ENCODE peak calls at places on chromosomes 11 and 22, in ten cellular contexts. M is PC-3; V is lung; I is HCT116; H is neuronal stem cell; A is colonic mucosa; B is CD8-positive, alpha-beta memory T cell; N is fibroblast of lung; W is uterus; O is epithelial cell of prostate. Q is an unnamed sample.
A peak's percentile ranks its signal among the peaks of the same experiment; 100 is the strongest.

GRCh38 chr11:72762641-72763304 is 10.6 kb upstream of the ARAP1 start:
- DNase-seq in W (no peak), O (no peak), N (no peak), V (no peak), I (no peak), A (no peak), H (no peak), B (no peak), M (no peak), Q (no peak)

GRCh38 chr11:122138759-122139594 is 23.0 kb upstream of the BLID start:
- DNase-seq in O (no peak), I (no peak), V (no peak), H (no peak), N (no peak), A (no peak), M (peak; percentile 44), W (no peak), B (no peak), Q (no peak)

GRCh38 chr11:126592496-126593410 is 237.3 kb downstream of the ST3GAL4 start:
- DNase-seq in B (no peak), W (no peak), O (no peak), M (no peak), N (no peak), I (no peak), H (no peak), A (no peak), V (no peak), Q (no peak)

GRCh38 chr11:36012979-36013378 is 69.1 kb downstream of the LDLRAD3 start:
- DNase-seq in H (no peak), I (no peak), M (no peak), B (no peak), N (peak; percentile 75), W (no peak), A (no peak), V (no peak), O (no peak), Q (peak; percentile 83)

GRCh38 chr11:23232652-23233051 is 372.4 kb upstream of the CCDC179 start:
- DNase-seq in W (no peak), O (no peak), B (no peak), M (no peak), H (no peak), V (no peak), I (no peak), A (no peak), N (no peak), Q (no peak)

GRCh38 chr11:111259871-111260270 is 14.3 kb downstream of the POU2AF2 start:
- DNase-seq in O (no peak), A (no peak), H (no peak), W (no peak), I (no peak), N (no peak), M (peak; percentile 21), V (no peak), B (no peak), Q (no peak)

GRCh38 chr11:131491503-131491902 is 121.1 kb downstream of the NTM start:
- DNase-seq in M (no peak), W (no peak), B (no peak), H (no peak), V (no peak), A (no peak), I (no peak), O (no peak), N (peak; percentile 15), Q (no peak)

GRCh38 chr11:47611240-47611863 is 17.1 kb upstream of the C1QTNF4 start:
- DNase-seq in I (no peak), V (no peak), W (no peak), A (no peak), B (no peak), H (no peak), N (no peak), O (no peak), M (no peak), Q (no peak)

GRCh38 chr11:116649268-116649667 is 123.5 kb downstream of the BUD13 start:
- DNase-seq in B (no peak), W (no peak), V (no peak), N (no peak), I (no peak), M (no peak), O (no peak), H (no peak), A (peak; percentile 5), Q (no peak)

GRCh38 chr11:29534831-29535230 is 482.0 kb downstream of the KCNA4 start:
- DNase-seq in V (no peak), N (no peak), H (no peak), O (no peak), W (no peak), I (no peak), A (no peak), B (no peak), M (peak; percentile 21), Q (no peak)

GRCh38 chr11:75596914-75597313 is 34.9 kb downstream of the SERPINH1 start:
- DNase-seq in B (no peak), O (no peak), W (no peak), N (no peak), H (no peak), M (no peak), V (no peak), A (no peak), I (no peak), Q (no peak)

GRCh38 chr22:42742940-42743339 is 22.3 kb upstream of the A4GALT start:
- DNase-seq in N (no peak), I (no peak), O (no peak), H (no peak), W (peak; percentile 40), B (no peak), M (no peak), V (no peak), A (no peak), Q (no peak)

GRCh38 chr11:35367491-35367890 is 51.9 kb downstream of the SLC1A2 start:
- DNase-seq in W (peak; percentile 34), M (peak; percentile 44), V (no peak), A (no peak), O (no peak), N (peak; percentile 88), H (no peak), B (no peak), I (no peak), Q (no peak)

GRCh38 chr11:24253237-24253760 is 243.6 kb upstream of the LUZP2 start:
- DNase-seq in M (no peak), V (no peak), H (no peak), N (no peak), A (no peak), W (no peak), B (no peak), I (no peak), O (no peak), Q (no peak)

GRCh38 chr11:32438883-32439487 is 3.6 kb upstream of the WT1 start:
- DNase-seq in W (peak; percentile 50), V (no peak), O (no peak), B (no peak), A (no peak), I (no peak), H (no peak), N (no peak), M (no peak), Q (peak; percentile 58)

GRCh38 chr11:94449437-94449836 is 44.2 kb downstream of the MRE11 start:
- DNase-seq in A (no peak), O (peak; percentile 97), B (no peak), V (no peak), N (peak; percentile 51), W (no peak), M (peak; percentile 99), H (no peak), I (no peak), Q (peak; percentile 61)

GRCh38 chr22:18114495-18114894 is 3.9 kb downstream of the TUBA8 start:
- DNase-seq in V (no peak), N (no peak), B (no peak), M (no peak), A (no peak), I (no peak), W (no peak), O (no peak), H (no peak), Q (no peak)

GRCh38 chr11:71263391-71263790 is 11.0 kb upstream of the SHANK2 start:
- DNase-seq in A (no peak), M (no peak), W (no peak), N (no peak), I (no peak), O (no peak), B (no peak), V (no peak), H (no peak), Q (no peak)

GRCh38 chr11:40125054-40125453 is 1334.4 kb downstream of the LRRC4C start:
- DNase-seq in H (no peak), W (no peak), I (no peak), V (no peak), O (no peak), B (no peak), A (no peak), M (peak; percentile 12), N (no peak), Q (no peak)

GRCh38 chr22:24768537-24769374 is 5.8 kb downstream of the PIWIL3 start:
- DNase-seq in N (peak; percentile 67), A (peak; percentile 76), W (peak; percentile 31), I (peak; percentile 54), O (no peak), B (peak; percentile 11), M (peak; percentile 68), V (peak; percentile 60), H (peak; percentile 38), Q (peak; percentile 85)
- H3K27ac ChIP-seq in N (no peak overlapping the region), A (no peak overlapping the region), W (no peak overlapping the region), I (no peak overlapping the region), O (no peak overlapping the region), B (no peak overlapping the region), M (no peak overlapping the region), V (no peak overlapping the region), H (no peak overlapping the region), Q (no peak overlapping the region)

GRCh38 chr11:46223252-46223513 is 54.3 kb upstream of the CREB3L1 start:
- DNase-seq in H (no peak), N (no peak), M (no peak), V (no peak), W (no peak), A (no peak), O (no peak), B (no peak), I (no peak), Q (no peak)
- H3K27ac ChIP-seq in H (no peak overlapping the region), N (no peak overlapping the region), M (no peak overlapping the region), V (no peak overlapping the region), W (no peak overlapping the region), A (no peak overlapping the region), O (no peak overlapping the region), B (no peak overlapping the region), I (no peak overlapping the region), Q (no peak overlapping the region)

GRCh38 chr11:100927579-100927978 is 202.0 kb downstream of the PGR start:
- DNase-seq in O (no peak), B (no peak), W (no peak), I (no peak), A (no peak), N (no peak), M (no peak), H (peak; percentile 57), V (no peak), Q (peak; percentile 8)
- H3K27ac ChIP-seq in O (no peak overlapping the region), B (no peak overlapping the region), W (no peak overlapping the region), I (no peak overlapping the region), A (no peak overlapping the region), N (no peak overlapping the region), M (peak overlapping the region; percentile 55), H (no peak overlapping the region), V (no peak overlapping the region), Q (no peak overlapping the region)

GRCh38 chr22:31095637-31096249 is 11.6 kb downstream of the SELENOM start:
- DNase-seq in I (no peak), B (no peak), H (no peak), N (no peak), V (no peak), M (no peak), A (no peak), W (no peak), O (no peak), Q (no peak)
- H3K27ac ChIP-seq in I (no peak overlapping the region), B (no peak overlapping the region), H (no peak overlapping the region), N (no peak overlapping the region), V (no peak overlapping the region), M (no peak overlapping the region), A (no peak overlapping the region), W (peak overlapping the region; percentile 96), O (no peak overlapping the region), Q (no peak overlapping the region)